ENCODE peak calls at places on chromosomes 4 and X, in eight cellular contexts. B, N, Y, Q, T, K, L and G are unnamed samples.

GRCh38 chr4:9999956-10000551 is 21.2 kb downstream of the SLC2A9 start:
- DNase-seq in T (no peak), B (no peak), K (no peak), Y (no peak), Q (no peak), N (peak; percentile 75), L (peak; percentile 11), G (peak; percentile 71)

GRCh38 chr4:56302102-56302501 is 85.2 kb downstream of the AASDH start:
- DNase-seq in Y (no peak), B (no peak), L (no peak), N (no peak), T (no peak), Q (no peak), K (no peak), G (no peak)

GRCh38 chr4:52907510-52907909 is 45.4 kb downstream of the RASL11B start:
- DNase-seq in Q (no peak), T (no peak), K (no peak), N (no peak), L (no peak), Y (no peak), B (no peak), G (no peak)

GRCh38 chr4:83890816-83891215 is 354.9 kb downstream of the GPAT3 start:
- DNase-seq in T (no peak), L (no peak), K (no peak), Q (no peak), N (peak; percentile 6), Y (no peak), B (no peak), G (peak; percentile 17)

GRCh38 chrX:122914256-122914655 is 269.8 kb upstream of the GRIA3 start:
- DNase-seq in N (no peak), T (no peak), Y (no peak), Q (no peak), B (no peak), L (no peak), K (no peak), G (no peak)

GRCh38 chrX:42495139-42495538 is 282.8 kb downstream of the PPP1R2C start:
- DNase-seq in T (no peak), Y (no peak), B (no peak), N (no peak), Q (no peak), L (no peak), K (no peak), G (peak; percentile 2)

GRCh38 chrX:29535212-29536162 is 679.9 kb upstream of the MAGEB2 start:
- DNase-seq in Q (no peak), K (no peak), Y (peak; percentile 27), B (no peak), T (peak; percentile 84), N (peak; percentile 19), L (no peak), G (peak; percentile 40)

GRCh38 chr4:155854597-155855226 is 11.4 kb downstream of the ASIC5 start:
- DNase-seq in Y (peak; percentile 11), T (no peak), N (no peak), L (peak; percentile 43), B (no peak), K (no peak), Q (no peak), G (no peak)

GRCh38 chrX:49291615-49292337 is 11.7 kb upstream of the GAGE10 start:
- DNase-seq in N (peak; percentile 20), K (peak; percentile 81), L (peak; percentile 47), B (peak; percentile 84), T (no peak), Q (peak; percentile 51), Y (peak; percentile 57), G (peak; percentile 56)

GRCh38 chrX:10615931-10616780 is 4.2 kb downstream of the MID1 start:
- DNase-seq in N (no peak), K (peak; percentile 68), Q (peak; percentile 28), B (no peak), L (peak; percentile 87), Y (peak; percentile 71), T (no peak), G (peak; percentile 62)

GRCh38 chr4:41538887-41539498 is 1.0 kb downstream of the LIMCH1 start:
- DNase-seq in B (no peak), Q (no peak), L (no peak), K (no peak), N (peak; percentile 15), T (no peak), Y (peak; percentile 70), G (peak; percentile 47)

GRCh38 chr4:13912966-13913365 is 285.4 kb upstream of the BOD1L1 start:
- DNase-seq in B (no peak), T (no peak), N (no peak), L (peak; percentile 79), Q (no peak), K (no peak), Y (peak; percentile 72), G (peak; percentile 45)

GRCh38 chr4:83771113-83771705 is 235.3 kb downstream of the GPAT3 start:
- DNase-seq in T (peak; percentile 14), B (no peak), Y (peak; percentile 71), Q (peak; percentile 14), K (peak; percentile 82), L (peak; percentile 68), N (peak; percentile 25), G (peak; percentile 66)

GRCh38 chr4:5568336-5568735 is 140.0 kb downstream of the EVC2 start:
- DNase-seq in Q (no peak), T (no peak), Y (no peak), K (no peak), B (no peak), N (no peak), L (no peak), G (no peak)

GRCh38 chr4:26088433-26088928 is 174.5 kb downstream of the SMIM20 start:
- DNase-seq in Q (no peak), B (no peak), T (no peak), Y (peak; percentile 73), K (no peak), N (peak; percentile 74), L (peak; percentile 77), G (peak; percentile 82)

GRCh38 chrX:133985164-133986007 is at the start of gene GPC3:
- DNase-seq in Q (no peak), N (peak; percentile 2), L (no peak), B (no peak), K (peak; percentile 77), Y (no peak), T (no peak), G (peak; percentile 45)

GRCh38 chrX:110211340-110211739 is 106.5 kb downstream of the AMMECR1 start:
- DNase-seq in L (no peak), N (no peak), T (no peak), Y (no peak), B (no peak), Q (no peak), K (no peak), G (peak; percentile 61)

GRCh38 chr4:99979872-99980271 is 29.8 kb upstream of the H2AZ1 start:
- DNase-seq in K (no peak), T (no peak), L (no peak), N (no peak), Q (no peak), B (no peak), Y (peak; percentile 24), G (peak; percentile 23)

DNA sequence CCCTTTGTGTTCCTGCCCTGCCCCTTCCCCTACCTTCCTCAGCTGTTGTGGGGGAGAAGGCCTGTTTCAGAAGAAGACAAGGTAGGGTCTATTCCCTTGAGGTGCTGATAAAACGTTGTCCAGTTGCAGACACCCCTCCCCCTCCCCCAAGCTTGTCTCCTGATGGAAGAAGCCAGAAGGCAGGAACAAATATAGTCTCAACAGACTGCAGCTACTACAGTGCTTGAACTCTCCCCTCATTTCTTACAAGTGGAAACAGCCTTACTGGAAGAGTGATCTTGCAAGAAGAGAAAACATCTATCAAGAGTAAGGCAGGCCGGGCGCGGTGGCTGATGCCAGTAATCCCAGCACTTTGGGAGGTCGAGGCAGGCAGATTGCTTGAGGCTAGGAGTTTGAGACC is 11.0 kb upstream of the MAP7D3 start:
- DNase-seq in B (no peak), L (no peak), T (no peak), K (no peak), Q (no peak), N (no peak), Y (no peak), G (no peak)
- TF ChIP-seq CTCF in B (no peak), L (no peak), T (no peak), K (no peak), Q (no peak), N (no peak), Y (no peak), G (no peak)

GRCh38 chr4:75895744-75896314 is 6.4 kb downstream of the PPEF2 start:
- DNase-seq in K (peak; percentile 74), Y (peak; percentile 54), L (peak; percentile 24), N (peak; percentile 11), B (peak; percentile 10), Q (peak; percentile 51), T (no peak), G (peak; percentile 48)
- TF ChIP-seq CTCF in K (peak; percentile 79), Y (peak; percentile 65), L (peak; percentile 67), N (peak; percentile 46), B (no peak), Q (peak; percentile 84), T (peak; percentile 65), G (peak; percentile 65)

DNA sequence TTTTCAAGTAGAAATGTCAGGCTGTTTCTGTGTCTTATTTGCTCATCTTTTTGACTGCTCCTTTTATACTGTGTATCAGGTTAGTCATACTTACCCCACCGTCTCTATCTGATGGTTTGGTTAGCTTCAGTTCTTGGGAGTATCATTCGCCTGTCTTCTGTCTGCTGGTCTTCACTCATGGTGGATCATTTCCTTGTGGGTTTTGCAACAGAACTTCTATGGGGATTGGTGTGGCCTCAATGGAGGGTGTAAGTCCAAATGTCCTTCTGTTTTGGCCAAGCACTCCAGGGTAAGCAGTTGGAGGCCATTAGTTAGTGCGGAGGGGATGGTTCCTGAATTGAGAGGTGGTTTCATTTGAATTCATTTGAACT is 7.2 kb downstream of the ABCD1 start:
- DNase-seq in B (no peak), Q (no peak), K (no peak), N (no peak), Y (no peak), T (no peak), L (no peak), G (no peak)
- TF ChIP-seq CTCF in B (no peak), Q (no peak), K (no peak), N (no peak), Y (no peak), T (no peak), L (no peak), G (no peak)

GRCh38 chr4:3420956-3421355 is 20.8 kb upstream of the HGFAC start:
- DNase-seq in T (no peak), Y (no peak), K (no peak), Q (no peak), N (no peak), B (no peak), L (no peak), G (no peak)

GRCh38 chr4:3419836-3420605 is 21.7 kb upstream of the HGFAC start:
- DNase-seq in Q (no peak), T (no peak), K (no peak), L (no peak), B (peak; percentile 61), N (no peak), Y (no peak), G (no peak)

GRCh38 chr4:3422241-3422801 is 19.4 kb upstream of the HGFAC start:
- DNase-seq in K (no peak), B (no peak), N (no peak), Y (no peak), T (no peak), Q (no peak), L (no peak), G (no peak)

GRCh38 chr4:3421470-3421869 is 20.3 kb upstream of the HGFAC start:
- DNase-seq in Y (no peak), K (no peak), T (no peak), B (no peak), Q (no peak), L (no peak), N (no peak), G (no peak)

DNA sequence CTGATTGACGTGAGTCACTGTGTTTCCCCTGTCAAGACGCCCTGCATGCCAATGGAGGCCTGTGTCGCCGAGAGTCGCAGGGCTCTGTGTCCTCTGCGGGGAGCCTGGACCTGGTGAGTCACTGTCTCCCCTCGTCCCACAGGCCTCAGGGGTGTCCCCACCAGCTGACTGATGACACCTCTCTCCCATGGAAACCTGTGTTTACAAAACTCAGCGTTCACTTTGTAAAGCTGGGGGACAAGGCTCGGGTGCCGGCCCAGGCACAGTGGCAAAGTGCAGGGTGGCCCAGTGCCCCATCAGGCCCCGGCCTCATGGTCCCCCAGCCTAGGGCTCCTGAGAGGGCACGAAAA is 21.2 kb upstream of the HGFAC start:
- DNase-seq in B (peak; percentile 82), T (no peak), Q (no peak), Y (no peak), N (no peak), K (no peak), L (no peak), G (no peak)
- TF ChIP-seq CTCF in B (no peak), T (no peak), Q (no peak), Y (no peak), N (no peak), K (no peak), L (no peak), G (no peak)